ENCODE peak calls at places on chromosome 11, in five cellular contexts. V is activated CD4-positive, alpha-beta T cell treated with anti-CD3 and anti-CD28 coated beads, Interleukin-2, amount 50 U/mL, for 4 hours; Q is NCI-H1092 treated with DMSO at 0.1 percent for 48 hours; N is RPMI7951; Z is T-helper 9 cell. L is an unnamed sample.

GRCh38 chr11:62542750-62543567 is 3.6 kb downstream of the AHNAK start:
- DNase-seq in V (peak), Q (peak), Z (peak), N (peak), L (no peak)

GRCh38 chr11:44178381-44178780 is 82.9 kb downstream of the EXT2 start:
- DNase-seq in Z (no peak), N (no peak), Q (no peak), V (no peak), L (no peak)

GRCh38 chr11:130448416-130449068 is at the start of gene ADAMTS15:
- DNase-seq in N (peak), V (no peak), Q (peak), Z (no peak), L (peak)

GRCh38 chr11:62497132-62497915 is 49.3 kb downstream of the AHNAK start:
- DNase-seq in N (peak), Q (no peak), Z (no peak), V (no peak), L (peak)

GRCh38 chr11:9906043-9906791 is 242.3 kb downstream of the SWAP70 start:
- DNase-seq in N (peak), Q (no peak), Z (no peak), V (no peak), L (peak)

GRCh38 chr11:86150826-86151187 is 81.9 kb upstream of the PICALM start:
- DNase-seq in Q (no peak), N (peak), Z (no peak), V (no peak), L (peak)

GRCh38 chr11:74730601-74731260 is 495 bp downstream of the CHRDL2 start:
- DNase-seq in N (no peak), V (no peak), Q (no peak), Z (no peak), L (no peak)

GRCh38 chr11:44592125-44592643 is 26.7 kb downstream of the CD82 start:
- DNase-seq in Z (no peak), Q (no peak), V (no peak), N (no peak), L (no peak)

GRCh38 chr11:66192181-66192888 is 76.1 kb upstream of the RAB1B start:
- DNase-seq in Z (no peak), N (no peak), Q (no peak), V (no peak), L (no peak)

GRCh38 chr11:114075891-114076441 is 16.5 kb downstream of the ZBTB16 start:
- DNase-seq in Z (no peak), Q (no peak), N (peak), V (peak), L (peak)

GRCh38 chr11:2378527-2379210 is 1.6 kb downstream of the CD81 start:
- DNase-seq in V (no peak), N (peak), Q (no peak), Z (no peak), L (no peak)

GRCh38 chr11:35725880-35726279 is 63.3 kb downstream of the TRIM44 start:
- DNase-seq in Z (no peak), N (peak), Q (no peak), V (no peak), L (no peak)

GRCh38 chr11:70521475-70522260 is 123.3 kb downstream of the CTTN start:
- DNase-seq in Z (no peak), Q (no peak), N (no peak), V (no peak), L (no peak)

GRCh38 chr11:28981331-28981865 is 873.2 kb downstream of the METTL15 start:
- DNase-seq in Q (no peak), Z (no peak), N (no peak), V (no peak), L (no peak)

GRCh38 chr11:20000393-20001134 is 159.7 kb downstream of the DBX1 start:
- DNase-seq in N (no peak), Z (no peak), Q (peak), V (no peak), L (no peak)

GRCh38 chr11:2752923-2753322 is 53.1 kb upstream of the KCNQ1OT1 start:
- DNase-seq in Z (no peak), V (no peak), Q (no peak), N (no peak), L (no peak)

GRCh38 chr11:64614927-64615326 is 23.9 kb downstream of the SLC22A12 start:
- DNase-seq in Q (no peak), Z (no peak), V (no peak), N (no peak), L (no peak)

GRCh38 chr11:65853249-65853979 is 4.6 kb downstream of the CFL1 start:
- DNase-seq in N (no peak), V (no peak), Q (no peak), Z (no peak), L (no peak)

GRCh38 chr11:129382583-129382982 is 6.9 kb downstream of the BARX2 start:
- DNase-seq in Q (no peak), Z (no peak), V (no peak), N (no peak), L (no peak)

GRCh38 chr11:69423181-69423580 is 58.3 kb upstream of the LINC01488 start:
- DNase-seq in Z (no peak), Q (no peak), V (no peak), N (no peak), L (no peak)

GRCh38 chr11:74169736-74170458 is 905 bp downstream of the C2CD3 start:
- DNase-seq in V (no peak), Q (peak), Z (no peak), N (peak), L (no peak)

GRCh38 chr11:19241260-19242183 is 777 bp upstream of the E2F8 start:
- DNase-seq in V (no peak), Q (no peak), N (peak), Z (no peak), L (no peak)

GRCh38 chr11:112523477-112523876 is 262.8 kb upstream of the PLET1 start:
- DNase-seq in Z (no peak), Q (peak), V (no peak), N (peak), L (no peak)

GRCh38 chr11:26522912-26523610 is 49.0 kb downstream of the MUC15 start:
- DNase-seq in V (no peak), N (peak), Q (peak), Z (no peak), L (peak)

GRCh38 chr11:12692238-12693074 is 18.2 kb downstream of the TEAD1 start:
- DNase-seq in N (peak), Z (no peak), V (no peak), Q (peak), L (no peak)

GRCh38 chr11:33039274-33040126 is at the start of gene TCP11L1:
- DNase-seq in Z (peak), V (peak), N (peak), Q (peak), L (peak)

GRCh38 chr11:36409152-36409713 is 100.8 kb downstream of the TRAF6 start:
- DNase-seq in Q (no peak), N (no peak), V (peak), Z (no peak), L (no peak)

GRCh38 chr11:36478700-36479329 is 31.3 kb downstream of the TRAF6 start:
- DNase-seq in N (peak), Z (peak), V (no peak), Q (peak), L (no peak)

GRCh38 chr11:18347471-18348125 is 25.2 kb downstream of the GTF2H1 start:
- DNase-seq in Q (no peak), V (no peak), Z (no peak), N (peak), L (peak)

GRCh38 chr11:74070713-74071506 is 62.0 kb upstream of the UCP3 start:
- DNase-seq in Z (no peak), Q (peak), V (no peak), N (peak), L (no peak)